ENCODE peak calls at places on chromosomes 12 and 14, in five cellular contexts. M, I, L, G and A are unnamed samples.

GRCh38 chr12:32918890-32919791 is 22.6 kb upstream of the PKP2 start:
- DNase-seq in G (no peak), L (no peak), I (no peak), M (no peak), A (no peak)

GRCh38 chr12:129844662-129845061 is 59.2 kb downstream of the TMEM132D start:
- DNase-seq in G (no peak), M (no peak), I (no peak), L (no peak), A (no peak)

GRCh38 chr12:106985479-106985878 is 1.5 kb downstream of the MTERF2 start:
- DNase-seq in L (no peak), I (no peak), G (no peak), M (no peak), A (no peak)

GRCh38 chr12:106851306-106851705 is 76.8 kb downstream of the RIC8B start:
- DNase-seq in M (no peak), I (no peak), G (peak), L (no peak), A (no peak)

GRCh38 chr12:91216871-91217270 is 34.3 kb upstream of the DCN start:
- DNase-seq in L (no peak), M (no peak), G (no peak), I (no peak), A (no peak)

GRCh38 chr12:66905201-66905600 is 226.3 kb upstream of the GRIP1 start:
- DNase-seq in M (no peak), L (no peak), G (no peak), I (no peak), A (no peak)

GRCh38 chr14:30267141-30267540 is 291.8 kb upstream of the G2E3 start:
- DNase-seq in G (no peak), M (no peak), I (no peak), L (no peak), A (no peak)

GRCh38 chr12:75591628-75592027 is 80.2 kb upstream of the KRR1 start:
- DNase-seq in M (no peak), L (no peak), I (no peak), G (no peak), A (no peak)

GRCh38 chr14:105430535-105430934 is 10.9 kb downstream of the MTA1 start:
- DNase-seq in G (peak), M (no peak), L (no peak), I (peak), A (no peak)

GRCh38 chr12:49260165-49260564 is 4.7 kb upstream of the TUBA1C start:
- DNase-seq in L (no peak), G (no peak), I (no peak), M (no peak), A (no peak)

GRCh38 chr12:112942572-112942971 is 4.3 kb downstream of the OAS3 start:
- DNase-seq in M (no peak), L (no peak), G (no peak), I (no peak), A (no peak)

GRCh38 chr14:50719911-50720759 is 52.0 kb upstream of the SAV1 start:
- DNase-seq in L (no peak), G (no peak), M (no peak), I (no peak), A (no peak)

GRCh38 chr12:113831016-113831415 is 135.1 kb downstream of the RBM19 start:
- DNase-seq in I (no peak), G (no peak), M (no peak), L (no peak), A (no peak)

GRCh38 chr12:52627395-52628110 is 9.2 kb upstream of the KRT73 start:
- DNase-seq in G (no peak), I (no peak), L (peak), M (no peak), A (no peak)

GRCh38 chr14:96253140-96253539 is 2.9 kb upstream of the BDKRB1 start:
- DNase-seq in L (no peak), I (no peak), M (no peak), G (no peak), A (no peak)

GRCh38 chr14:22314183-22314820 is 274.7 kb downstream of the DAD1 start:
- DNase-seq in M (no peak), G (no peak), I (no peak), L (no peak), A (peak)

GRCh38 chr12:19120795-19121194 is 8.7 kb upstream of the PLEKHA5 start:
- DNase-seq in M (no peak), I (no peak), G (no peak), L (no peak), A (no peak)

GRCh38 chr12:124952801-124953200 is 36.1 kb downstream of the DHX37 start:
- DNase-seq in I (no peak), G (no peak), L (no peak), M (no peak), A (no peak)

GRCh38 chr14:104735830-104736642 is 12.0 kb downstream of the ADSS1 start:
- DNase-seq in I (peak), G (peak), L (peak), M (peak), A (no peak)

GRCh38 chr12:81530352-81530751 is 228.8 kb downstream of the PPFIA2 start:
- DNase-seq in G (no peak), L (no peak), I (no peak), M (no peak), A (no peak)

GRCh38 chr12:122887817-122888212 is 8.1 kb downstream of the VPS37B start:
- DNase-seq in M (no peak), G (no peak), I (no peak), L (no peak), A (no peak)

GRCh38 chr12:123516221-123516780 is 17.2 kb downstream of the RILPL1 start:
- DNase-seq in M (no peak), L (no peak), G (no peak), I (no peak), A (no peak)

GRCh38 chr12:120930032-120930431 is 25.9 kb upstream of the SPPL3 start:
- DNase-seq in L (no peak), I (peak), G (no peak), M (no peak), A (no peak)

GRCh38 chr14:24664366-24664765 is 30.4 kb upstream of the GZMB start:
- DNase-seq in I (no peak), M (no peak), L (no peak), G (no peak), A (no peak)

GRCh38 chr14:77065851-77066554 is 32.1 kb upstream of the CIPC start:
- DNase-seq in G (no peak), I (no peak), L (no peak), M (no peak), A (no peak)

GRCh38 chr12:112891093-112892024 is 15.4 kb upstream of the OAS1 start:
- DNase-seq in M (no peak), L (no peak), G (peak), I (no peak), A (no peak)

GRCh38 chr12:2414810-2415567 is 362.2 kb downstream of the CACNA1C start:
- DNase-seq in L (no peak), I (peak), G (no peak), M (no peak), A (no peak)

GRCh38 chr12:107165581-107165980 is 72.2 kb upstream of the CRY1 start:
- DNase-seq in M (no peak), I (no peak), G (no peak), L (no peak), A (no peak)

GRCh38 chr12:49546481-49546880 is 7.7 kb downstream of the KCNH3 start:
- DNase-seq in M (no peak), L (no peak), I (no peak), G (no peak), A (no peak)

GRCh38 chr12:121804417-121805111 is 755 bp downstream of the SETD1B start:
- DNase-seq in L (no peak), G (no peak), I (peak), M (no peak), A (no peak)

GRCh38 chr12:116406529-116406928 is 129.0 kb upstream of the MED13L start:
- DNase-seq in M (peak), L (peak), G (peak), I (peak), A (peak)

GRCh38 chr12:93526786-93527428 is 45.6 kb upstream of the SOCS2 start:
- DNase-seq in M (no peak), I (no peak), G (peak), L (no peak), A (no peak)

GRCh38 chr14:33294419-33294818 is 355.7 kb downstream of the NPAS3 start:
- DNase-seq in I (no peak), G (no peak), M (no peak), L (no peak), A (no peak)

GRCh38 chr14:50025776-50026175 is 90.6 kb downstream of the VCPKMT start:
- DNase-seq in I (no peak), M (no peak), G (no peak), L (no peak), A (no peak)

GRCh38 chr12:116400671-116401357 is 123.3 kb upstream of the MED13L start:
- DNase-seq in I (no peak), M (no peak), G (no peak), L (no peak), A (no peak)

GRCh38 chr14:95523051-95523817 is 6.8 kb upstream of the SYNE3 start:
- DNase-seq in M (no peak), I (no peak), L (no peak), G (peak), A (no peak)

GRCh38 chr12:71354871-71355270 is 84.7 kb upstream of the LGR5 start:
- DNase-seq in L (no peak), I (no peak), M (no peak), G (no peak), A (no peak)

GRCh38 chr14:56044196-56044595 is 74.0 kb upstream of the PELI2 start:
- DNase-seq in G (no peak), I (no peak), M (no peak), L (no peak), A (no peak)
- H3K27ac ChIP-seq in G (no peak), I (no peak), M (no peak), L (no peak), A (no peak)

DNA sequence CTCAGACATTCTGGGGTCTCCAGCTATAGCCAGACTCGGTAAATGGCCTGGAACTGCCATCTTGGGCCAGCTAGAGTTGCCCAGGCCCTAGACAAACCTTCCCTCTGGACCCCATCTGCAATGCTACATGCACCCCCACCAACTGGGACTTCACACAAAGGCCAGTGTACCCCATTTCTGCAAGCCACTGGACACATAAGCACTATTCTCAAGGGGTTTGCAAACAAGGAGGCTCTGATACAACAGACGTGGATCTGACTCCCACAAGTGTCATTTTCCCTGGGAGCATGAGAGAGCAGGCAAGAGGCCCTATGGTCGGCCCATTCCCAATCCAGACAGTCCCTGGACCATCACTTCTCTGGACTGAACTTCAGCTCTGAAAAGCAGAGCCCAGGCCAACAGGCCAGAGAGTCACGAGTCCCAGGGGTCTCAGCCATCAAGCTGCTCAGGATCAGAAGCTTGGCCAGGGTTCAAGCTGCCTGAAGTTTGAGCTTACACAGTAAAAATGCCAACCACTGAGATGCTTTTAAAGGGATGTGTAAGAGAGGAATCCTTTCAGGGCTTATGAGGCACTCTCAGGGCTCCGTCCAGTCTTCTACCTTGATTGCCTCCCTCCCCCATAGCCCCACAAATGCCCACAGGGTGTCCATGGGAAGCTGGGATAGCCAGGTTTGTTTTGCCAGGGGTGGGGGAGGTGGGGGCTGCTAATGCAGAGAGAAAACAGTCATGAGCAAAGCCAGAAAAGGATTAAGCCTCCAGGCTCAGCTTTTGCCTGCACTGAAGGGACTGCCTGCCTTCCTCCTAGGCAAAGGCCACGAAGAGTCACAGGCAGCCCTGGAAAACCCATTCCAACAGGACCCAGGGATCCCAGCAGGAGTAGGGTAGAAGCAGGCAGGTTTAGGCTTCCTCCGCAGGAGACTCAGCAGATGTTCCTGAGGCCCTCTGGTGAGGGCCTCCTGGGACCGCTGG is 31.7 kb upstream of the PNMA1 start:
- DNase-seq in M (no peak), G (no peak), L (no peak), I (no peak), A (no peak)
- H3K4me3 ChIP-seq in M (no peak), G (no peak), L (no peak), I (no peak), A (no peak)

GRCh38 chr12:77720258-77720657 is 110.4 kb upstream of the NAV3 start:
- DNase-seq in L (no peak), M (no peak), G (no peak), I (no peak), A (no peak)
- TF ChIP-seq CTCF in L (no peak), M (no peak), G (no peak), I (no peak), A (no peak)

DNA sequence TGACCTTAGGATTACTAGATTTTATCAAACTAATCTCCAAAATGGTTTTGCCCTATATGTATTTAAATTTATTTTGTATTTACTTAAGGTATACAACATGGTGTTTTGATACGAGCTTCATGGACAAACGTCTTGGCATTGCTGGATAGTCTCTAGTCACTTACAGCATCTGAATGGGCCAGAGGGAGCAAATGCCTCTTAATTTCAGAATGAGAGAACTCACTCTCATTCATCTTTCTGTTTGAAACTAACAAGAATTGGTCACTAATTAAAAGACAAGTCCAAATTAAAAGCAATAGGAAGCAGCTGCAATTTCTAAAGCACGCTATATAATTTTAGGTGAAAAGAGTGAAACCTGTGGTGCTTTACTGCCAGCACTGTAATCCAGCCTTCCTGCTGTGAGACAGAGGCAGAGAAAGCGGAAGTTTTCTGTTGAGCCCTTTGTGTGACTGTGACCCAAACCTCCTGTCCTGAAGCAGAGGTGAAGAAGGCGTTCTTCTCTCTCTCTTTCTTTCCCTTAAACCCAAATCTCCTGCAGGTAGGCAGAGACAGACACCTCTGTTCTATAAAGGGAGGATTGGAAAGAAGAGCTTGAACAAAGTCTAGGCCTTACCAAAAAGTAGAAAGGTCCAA is 184.6 kb upstream of the NAV3 start:
- DNase-seq in I (no peak), M (no peak), L (no peak), G (no peak), A (no peak)
- H3K27ac ChIP-seq in I (no peak), M (no peak), L (no peak), G (no peak), A (no peak)

DNA sequence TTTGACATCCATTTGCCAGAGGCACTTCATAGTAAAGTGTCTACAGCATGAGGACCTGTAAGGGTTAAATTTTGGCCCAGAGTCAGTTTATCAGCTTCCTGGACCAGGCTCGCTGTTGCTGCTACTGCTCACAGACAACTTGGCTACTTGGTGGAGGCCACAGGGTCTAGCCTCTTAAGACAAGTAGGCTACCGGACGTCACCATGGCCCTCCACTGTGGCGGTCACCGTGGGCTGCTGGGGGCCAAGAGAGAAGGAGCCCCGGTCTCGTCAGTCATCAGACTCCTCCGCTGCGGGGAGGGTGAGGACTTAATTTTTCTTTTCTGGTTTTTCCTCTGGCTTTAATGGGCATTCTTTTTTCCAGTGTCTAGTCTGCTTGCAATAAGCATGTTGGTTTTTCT is 117.3 kb upstream of the PZP start:
- DNase-seq in G (no peak), L (no peak), I (no peak), M (no peak), A (no peak)
- H3K4me3 ChIP-seq in G (no peak), L (no peak), I (no peak), M (peak), A (no peak)